ENCODE peak calls at places on chromosomes 16 and 17, in four cellular contexts. One of them, this sample, is unnamed.

GRCh38 chr16:84829168-84829965 is 9.6 kb downstream of the CRISPLD2 start:
- DNase-seq in tibial nerve: no peak
- DNase-seq in GM12878: no peak
- DNase-seq in esophagus muscularis mucosa: no peak
- DNase-seq in this sample: no peak

GRCh38 chr17:40813804-40814203 is 8.6 kb downstream of the KRT10 start:
- DNase-seq in tibial nerve: no peak
- DNase-seq in GM12878: no peak
- DNase-seq in esophagus muscularis mucosa: no peak
- DNase-seq in this sample: no peak

GRCh38 chr16:11201498-11202259 is 54.3 kb downstream of the SOCS1 start:
- DNase-seq in tibial nerve: no peak
- DNase-seq in GM12878: no peak
- DNase-seq in esophagus muscularis mucosa: no peak
- DNase-seq in this sample: no peak

GRCh38 chr16:57723170-57723569 is 12.4 kb upstream of the KATNB1 start:
- DNase-seq in tibial nerve: no peak
- DNase-seq in esophagus muscularis mucosa: no peak
- DNase-seq in GM12878: no peak
- DNase-seq in this sample: no peak

GRCh38 chr17:9982159-9982558 is 77.1 kb upstream of the RCVRN start:
- DNase-seq in GM12878: no peak
- DNase-seq in tibial nerve: no peak
- DNase-seq in esophagus muscularis mucosa: no peak
- DNase-seq in this sample: no peak

GRCh38 chr16:53156516-53156915 is 101.7 kb downstream of the CHD9 start:
- DNase-seq in esophagus muscularis mucosa: no peak
- DNase-seq in GM12878: no peak
- DNase-seq in tibial nerve: no peak
- DNase-seq in this sample: no peak

GRCh38 chr16:8867483-8868271 is 1.1 kb downstream of the CARHSP1 start:
- DNase-seq in esophagus muscularis mucosa: no peak
- DNase-seq in GM12878: no peak
- DNase-seq in tibial nerve: peak; percentile 56
- DNase-seq in this sample: no peak

GRCh38 chr17:64202683-64203430 is 60.2 kb downstream of the TEX2 start:
- DNase-seq in GM12878: no peak
- DNase-seq in tibial nerve: no peak
- DNase-seq in esophagus muscularis mucosa: peak; percentile 60
- DNase-seq in this sample: no peak

GRCh38 chr17:5011928-5012327 is 14.2 kb downstream of the KIF1C start:
- DNase-seq in tibial nerve: no peak
- DNase-seq in GM12878: peak; percentile 53
- DNase-seq in esophagus muscularis mucosa: no peak
- DNase-seq in this sample: no peak

DNA sequence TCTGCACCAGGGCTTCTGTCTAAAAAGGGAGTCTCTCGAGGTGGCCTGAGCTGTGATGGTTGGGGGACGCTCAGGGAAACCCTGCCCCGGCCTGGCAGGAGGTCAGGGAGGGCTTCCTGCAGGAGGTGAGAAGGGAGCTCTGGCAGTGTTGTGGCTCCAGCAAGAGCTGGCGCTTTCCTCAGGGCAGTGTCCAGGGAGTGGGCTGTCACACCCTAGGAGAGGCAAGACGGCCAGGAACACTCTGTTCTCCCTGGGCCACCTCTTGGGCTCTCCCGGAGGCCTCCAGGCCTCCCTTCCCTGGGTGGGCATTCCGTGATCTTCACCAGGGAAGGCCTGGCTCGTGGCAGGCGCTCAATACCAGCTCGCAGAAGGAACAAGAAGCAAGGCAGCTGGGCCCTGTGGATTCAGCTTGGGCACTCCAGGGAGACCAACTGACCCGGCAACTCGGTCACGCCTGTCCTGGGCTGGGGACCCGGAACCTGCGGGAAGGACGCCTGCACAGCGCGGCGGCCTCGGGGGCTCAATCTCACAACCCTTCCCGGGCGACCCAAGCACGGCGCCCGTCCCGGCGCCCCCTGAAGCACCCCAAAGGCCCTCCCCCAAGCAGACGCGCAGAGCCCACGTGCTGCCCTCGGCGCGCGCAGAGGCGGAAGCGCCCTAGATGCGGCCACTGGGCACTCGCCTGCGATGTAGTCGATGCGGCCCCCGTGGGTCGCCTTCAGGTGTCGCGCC is 694 bp downstream of the APRT start:
- DNase-seq in esophagus muscularis mucosa: no peak
- DNase-seq in tibial nerve: peak; percentile 64
- DNase-seq in GM12878: no peak
- DNase-seq in this sample: peak; percentile 94
- TF ChIP-seq POLR2A in esophagus muscularis mucosa: peak; percentile 73
- TF ChIP-seq POLR2A in tibial nerve: peak; percentile 45
- TF ChIP-seq POLR2A in GM12878: peak; percentile 84
- TF ChIP-seq POLR2A in this sample: peak; percentile 49

GRCh38 chr17:36848008-36848902 is 89.0 kb upstream of the LHX1 start:
- DNase-seq in tibial nerve: no peak
- DNase-seq in esophagus muscularis mucosa: no peak
- DNase-seq in GM12878: no peak
- DNase-seq in this sample: no peak

GRCh38 chr17:36844601-36845000 is 92.7 kb upstream of the LHX1 start:
- DNase-seq in GM12878: no peak
- DNase-seq in esophagus muscularis mucosa: no peak
- DNase-seq in tibial nerve: no peak
- DNase-seq in this sample: no peak

GRCh38 chr17:36847293-36847645 is 90.0 kb upstream of the LHX1 start:
- DNase-seq in esophagus muscularis mucosa: no peak
- DNase-seq in GM12878: no peak
- DNase-seq in tibial nerve: no peak
- DNase-seq in this sample: no peak

GRCh38 chr17:36845916-36846315 is 91.4 kb upstream of the LHX1 start:
- DNase-seq in tibial nerve: no peak
- DNase-seq in esophagus muscularis mucosa: no peak
- DNase-seq in GM12878: no peak
- DNase-seq in this sample: no peak

DNA sequence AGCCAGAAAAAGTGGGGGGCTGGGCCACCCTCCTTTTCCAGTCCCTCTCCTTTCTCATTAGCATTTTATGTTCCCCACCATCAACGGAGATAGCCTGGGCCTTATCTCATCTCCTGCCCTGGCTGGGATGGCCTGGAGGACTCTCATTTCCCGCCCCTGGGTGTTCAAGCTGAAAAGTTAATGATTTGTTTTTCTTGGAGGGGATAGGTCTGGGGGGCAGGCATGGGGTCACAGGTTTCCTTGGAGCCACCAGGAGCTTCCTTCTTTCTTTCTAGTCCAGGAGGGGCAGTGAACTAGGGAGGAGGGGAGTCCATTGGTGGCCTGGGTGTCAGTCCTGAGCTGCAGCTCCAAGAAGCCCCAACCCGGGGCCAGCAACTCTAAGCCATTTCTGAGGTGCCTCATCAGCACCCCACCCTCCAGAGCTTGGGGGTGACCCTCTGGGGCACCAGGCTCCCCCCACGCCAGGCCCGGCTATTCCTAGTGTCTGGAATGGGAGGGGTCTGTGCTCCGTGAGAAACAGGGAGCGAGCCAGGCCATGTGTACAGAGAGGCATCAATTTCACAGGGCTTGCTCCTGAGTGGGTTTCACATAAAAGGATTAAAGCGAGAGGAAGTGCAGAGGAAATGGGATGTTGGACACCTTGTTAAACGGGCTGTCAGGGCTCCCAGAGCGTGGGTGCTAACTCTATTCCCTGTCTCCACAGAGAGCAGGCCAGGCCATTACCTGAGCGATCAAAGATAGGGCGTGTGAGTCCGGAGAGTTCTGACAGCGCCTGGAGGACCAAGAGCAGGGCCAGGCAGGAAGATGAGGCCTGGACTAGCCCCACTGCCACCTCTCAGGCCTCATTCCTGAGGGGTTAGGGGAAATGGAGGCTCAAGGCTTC is 90.6 kb upstream of the LHX1 start:
- DNase-seq in tibial nerve: no peak
- DNase-seq in GM12878: no peak
- DNase-seq in esophagus muscularis mucosa: no peak
- DNase-seq in this sample: no peak
- TF ChIP-seq POLR2A in tibial nerve: no peak
- TF ChIP-seq POLR2A in GM12878: no peak
- TF ChIP-seq POLR2A in esophagus muscularis mucosa: no peak
- TF ChIP-seq POLR2A in this sample: no peak

DNA sequence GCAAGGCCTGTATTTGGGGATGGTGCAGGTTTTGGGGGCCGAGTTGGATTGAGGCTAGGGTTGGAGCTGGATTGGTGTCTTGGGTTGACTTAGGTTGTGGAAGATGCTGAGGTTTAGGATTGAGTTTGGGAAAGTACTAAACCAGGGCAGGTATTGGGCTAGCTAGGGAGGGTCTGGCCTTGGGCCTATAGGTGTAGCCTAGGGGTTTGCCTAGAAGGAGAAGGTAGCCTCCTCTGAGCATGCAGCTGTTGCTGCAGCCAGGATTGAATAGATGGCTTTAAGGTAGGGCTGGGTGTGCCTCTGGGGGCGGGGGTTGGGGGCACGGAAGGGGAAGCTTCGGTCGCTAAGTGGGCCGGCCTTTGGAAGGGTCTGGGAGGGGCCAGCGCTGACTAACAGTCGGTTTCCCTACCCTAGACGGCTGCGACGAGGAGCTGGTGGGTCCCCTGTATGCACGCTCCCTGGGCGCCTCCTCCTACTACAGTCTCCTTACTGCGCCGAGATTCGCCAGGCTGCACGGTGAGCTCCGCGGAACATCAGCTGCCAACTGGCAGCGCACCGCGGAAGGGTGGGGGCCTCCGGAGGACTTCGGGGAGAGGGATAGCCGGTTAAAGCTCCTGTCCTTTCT is 1.2 kb downstream of the CNTNAP1 start:
- DNase-seq in tibial nerve: no peak
- DNase-seq in GM12878: no peak
- DNase-seq in esophagus muscularis mucosa: no peak
- DNase-seq in this sample: no peak
- TF ChIP-seq POLR2A in tibial nerve: no peak
- TF ChIP-seq POLR2A in GM12878: no peak
- TF ChIP-seq POLR2A in esophagus muscularis mucosa: no peak
- TF ChIP-seq POLR2A in this sample: no peak

GRCh38 chr17:58503876-58504275 is 10.6 kb downstream of the MTMR4 start:
- DNase-seq in GM12878: no peak
- DNase-seq in tibial nerve: no peak
- DNase-seq in esophagus muscularis mucosa: no peak
- DNase-seq in this sample: no peak

GRCh38 chr17:58507123-58507634 is 7.3 kb downstream of the MTMR4 start:
- DNase-seq in tibial nerve: no peak
- DNase-seq in GM12878: no peak
- DNase-seq in esophagus muscularis mucosa: no peak
- DNase-seq in this sample: no peak

GRCh38 chr17:58501451-58501850 is 13.0 kb downstream of the MTMR4 start:
- DNase-seq in esophagus muscularis mucosa: no peak
- DNase-seq in tibial nerve: no peak
- DNase-seq in GM12878: no peak
- DNase-seq in this sample: no peak

GRCh38 chr17:58506354-58507080 is 7.9 kb downstream of the MTMR4 start:
- DNase-seq in esophagus muscularis mucosa: no peak
- DNase-seq in tibial nerve: no peak
- DNase-seq in GM12878: no peak
- DNase-seq in this sample: no peak

DNA sequence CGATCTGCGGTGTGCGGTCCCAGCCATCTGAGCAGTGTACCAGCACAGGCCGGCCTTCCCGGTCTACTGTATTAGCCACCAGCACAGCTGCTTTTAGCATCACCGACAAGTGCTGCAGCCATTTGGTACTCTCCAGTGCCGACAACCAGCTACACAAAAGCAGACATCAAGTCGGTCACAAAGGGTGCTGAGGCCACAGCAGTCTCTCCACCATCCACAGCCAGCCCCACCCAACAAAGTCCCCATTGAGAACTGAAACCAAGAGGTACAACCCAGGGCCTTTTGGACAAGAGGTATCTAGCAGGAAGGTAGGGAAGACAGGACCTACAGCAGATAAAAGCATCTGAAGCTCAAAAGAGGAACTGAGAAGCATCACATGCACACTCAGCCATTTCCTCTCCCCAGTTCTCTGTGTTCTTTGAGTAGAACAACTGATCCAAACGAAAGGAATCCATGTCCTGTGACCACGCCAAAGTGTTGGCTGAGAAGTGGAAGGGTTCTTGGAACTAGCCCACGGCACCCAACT is 9.5 kb downstream of the MTMR4 start:
- DNase-seq in tibial nerve: no peak
- DNase-seq in esophagus muscularis mucosa: no peak
- DNase-seq in GM12878: peak; percentile 68
- DNase-seq in this sample: peak; percentile 39
- TF ChIP-seq POLR2A in tibial nerve: no peak
- TF ChIP-seq POLR2A in esophagus muscularis mucosa: no peak
- TF ChIP-seq POLR2A in GM12878: no peak
- TF ChIP-seq POLR2A in this sample: no peak

GRCh38 chr17:61926831-61927210 is 961 bp downstream of the INTS2 start:
- DNase-seq in esophagus muscularis mucosa: no peak
- DNase-seq in GM12878: no peak
- DNase-seq in tibial nerve: no peak
- DNase-seq in this sample: no peak

GRCh38 chr17:61927211-61928100 is at the start of gene INTS2:
- DNase-seq in esophagus muscularis mucosa: peak; percentile 99
- DNase-seq in GM12878: peak; percentile 83
- DNase-seq in tibial nerve: peak; percentile 93
- DNase-seq in this sample: peak; percentile 99

GRCh38 chr17:61928101-61928436 is 287 bp upstream of the INTS2 start:
- DNase-seq in tibial nerve: no peak
- DNase-seq in esophagus muscularis mucosa: no peak
- DNase-seq in GM12878: no peak
- DNase-seq in this sample: no peak
- TF ChIP-seq POLR2A in tibial nerve: no peak
- TF ChIP-seq POLR2A in esophagus muscularis mucosa: no peak
- TF ChIP-seq POLR2A in GM12878: no peak
- TF ChIP-seq POLR2A in this sample: no peak

DNA sequence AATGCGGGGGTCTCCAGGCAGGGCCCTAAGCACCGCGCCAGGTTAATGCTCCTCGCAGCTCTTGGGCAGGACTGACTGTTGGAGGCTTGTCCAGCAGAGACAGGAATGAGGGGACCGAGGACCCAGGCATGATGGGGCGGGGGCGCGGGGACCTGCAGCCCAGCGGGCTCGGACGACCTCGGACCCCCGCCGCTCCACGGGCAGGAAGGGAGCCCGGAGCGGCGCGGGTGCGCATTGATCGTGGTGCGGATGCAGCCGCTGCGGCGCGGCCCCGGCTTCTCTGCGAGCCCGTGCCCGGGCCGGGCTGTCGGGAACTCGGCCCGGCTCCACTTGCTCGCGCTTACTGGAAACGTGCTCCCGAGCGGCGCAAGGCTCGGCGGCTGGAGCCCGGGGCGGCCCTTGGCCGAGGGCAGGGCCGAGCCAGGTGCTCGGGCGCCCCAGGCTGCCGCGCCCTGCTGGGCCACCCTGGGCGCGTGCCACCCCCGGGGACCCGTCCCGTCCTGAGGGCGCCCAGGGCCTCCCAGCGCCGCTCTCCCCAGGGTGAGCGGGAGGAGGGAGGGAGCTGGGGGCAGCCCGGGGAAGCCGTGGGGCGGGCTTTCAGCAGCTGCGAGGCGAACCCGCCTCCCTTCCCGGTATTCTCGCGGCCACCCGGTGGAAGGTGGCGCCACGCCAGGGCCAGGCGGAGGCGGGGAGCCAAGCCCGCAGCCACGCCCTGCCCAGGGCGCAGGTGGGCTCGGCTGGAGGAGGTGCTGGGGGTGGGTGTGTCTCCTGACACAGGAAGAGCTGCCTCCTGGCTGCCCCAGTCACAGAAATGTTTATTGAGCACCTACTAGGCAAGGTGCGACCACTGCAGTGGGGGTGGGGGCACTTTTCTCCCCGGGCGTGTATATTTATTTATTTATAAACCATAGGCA is 45.9 kb downstream of the SOCS3 start:
- DNase-seq in esophagus muscularis mucosa: no peak
- DNase-seq in tibial nerve: peak; percentile 47
- DNase-seq in GM12878: peak; percentile 45
- DNase-seq in this sample: no peak
- TF ChIP-seq POLR2A in esophagus muscularis mucosa: peak; percentile 1
- TF ChIP-seq POLR2A in tibial nerve: no peak
- TF ChIP-seq POLR2A in GM12878: no peak
- TF ChIP-seq POLR2A in this sample: no peak

This sample was measured in lower leg skin.